ENCODE peak calls at places on chromosomes 3 and 15, in seven cellular contexts. W, V, I, G, N, F and T are unnamed samples.

GRCh38 chr3:23805228-23805880 is 401 bp upstream of the UBE2E1 start:
- DNase-seq in W (no peak), V (no peak), I (no peak), G (no peak), N (no peak), F (peak), T (no peak)

GRCh38 chr15:95669146-95669922 is 661.2 kb upstream of the NR2F2 start:
- DNase-seq in W (no peak), V (no peak), I (peak), G (no peak), N (no peak), F (no peak), T (peak)

GRCh38 chr15:26771917-26772587 is 814 bp downstream of the GABRB3 start:
- DNase-seq in W (no peak), V (no peak), I (no peak), G (no peak), N (peak), F (no peak), T (no peak)

GRCh38 chr3:30035935-30036567 is 570.4 kb upstream of the TGFBR2 start:
- DNase-seq in W (no peak), V (no peak), I (no peak), G (no peak), N (no peak), F (no peak), T (no peak)

GRCh38 chr15:52247481-52247880 is 48.1 kb downstream of the MYO5C start:
- DNase-seq in W (no peak), V (no peak), I (no peak), G (no peak), N (no peak), F (no peak), T (no peak)

GRCh38 chr3:45227131-45227819 is 1.2 kb upstream of the TMEM158 start:
- DNase-seq in W (peak), V (no peak), I (no peak), G (no peak), N (no peak), F (no peak), T (no peak)

GRCh38 chr3:48130321-48130881 is 57.8 kb downstream of the CDC25A start:
- DNase-seq in W (no peak), V (no peak), I (no peak), G (no peak), N (no peak), F (no peak), T (no peak)

GRCh38 chr3:134333522-134334181 is 40.6 kb downstream of the AMOTL2 start:
- DNase-seq in W (no peak), V (no peak), I (no peak), G (no peak), N (no peak), F (peak), T (peak)

GRCh38 chr3:66411436-66411835 is 89.4 kb downstream of the LRIG1 start:
- DNase-seq in W (peak), V (no peak), I (no peak), G (no peak), N (no peak), F (no peak), T (no peak)

GRCh38 chr3:193853511-193854219 is 260.7 kb downstream of the OPA1 start:
- DNase-seq in W (peak), V (no peak), I (no peak), G (no peak), N (no peak), F (no peak), T (peak)

GRCh38 chr15:40357723-40358491 is at the start of gene DISP2:
- DNase-seq in W (peak), V (no peak), I (no peak), G (peak), N (peak), F (peak), T (peak)

GRCh38 chr15:22966321-22967083 is 13.7 kb downstream of the CYFIP1 start:
- DNase-seq in W (no peak), V (no peak), I (no peak), G (no peak), N (no peak), F (no peak), T (no peak)

GRCh38 chr3:84738101-84738500 is 220.7 kb upstream of the CADM2 start:
- DNase-seq in W (no peak), V (no peak), I (no peak), G (no peak), N (no peak), F (no peak), T (no peak)

GRCh38 chr3:160678447-160678846 is 1.5 kb downstream of the ARL14 start:
- DNase-seq in W (no peak), V (no peak), I (no peak), G (no peak), N (no peak), F (peak), T (no peak)

GRCh38 chr3:49976942-49977341 is 37.0 kb downstream of the RBM6 start:
- DNase-seq in W (no peak), V (no peak), I (no peak), G (no peak), N (no peak), F (no peak), T (no peak)

GRCh38 chr3:66831931-66832330 is 166.2 kb upstream of the KBTBD8 start:
- DNase-seq in W (no peak), V (no peak), I (no peak), G (no peak), N (no peak), F (no peak), T (no peak)

GRCh38 chr3:179801831-179802230 is 149.0 kb downstream of the USP13 start:
- DNase-seq in W (no peak), V (no peak), I (no peak), G (no peak), N (no peak), F (no peak), T (no peak)

GRCh38 chr3:171809513-171810277 is 588 bp downstream of the PLD1 start:
- DNase-seq in W (peak), V (peak), I (no peak), G (no peak), N (peak), F (peak), T (peak)

GRCh38 chr3:59545369-59545768 is 495.5 kb upstream of the CFAP20DC start:
- DNase-seq in W (no peak), V (no peak), I (no peak), G (no peak), N (no peak), F (no peak), T (no peak)

GRCh38 chr3:30349507-30349906 is 256.9 kb upstream of the TGFBR2 start:
- DNase-seq in W (no peak), V (no peak), I (no peak), G (no peak), N (no peak), F (peak), T (no peak)

GRCh38 chr3:69012111-69012835 is 1.2 kb downstream of the EOGT start:
- DNase-seq in W (no peak), V (no peak), I (no peak), G (no peak), N (no peak), F (no peak), T (no peak)

GRCh38 chr3:50226888-50227389 is 9.1 kb upstream of the GNAI2 start:
- DNase-seq in W (peak), V (no peak), I (no peak), G (peak), N (no peak), F (no peak), T (peak)

GRCh38 chr3:176799675-176800074 is 397.6 kb downstream of the TBL1XR1 start:
- DNase-seq in W (no peak), V (no peak), I (no peak), G (no peak), N (no peak), F (no peak), T (peak)

GRCh38 chr3:12758025-12758830 is 831 bp downstream of the TMEM40 start:
- DNase-seq in W (no peak), V (no peak), I (no peak), G (no peak), N (no peak), F (no peak), T (no peak)

GRCh38 chr3:179029096-179029495 is 42.5 kb downstream of the ZMAT3 start:
- DNase-seq in W (no peak), V (no peak), I (no peak), G (no peak), N (no peak), F (no peak), T (no peak)

GRCh38 chr15:94412979-94413741 is 181.8 kb downstream of the MCTP2 start:
- DNase-seq in W (no peak), V (no peak), I (no peak), G (peak), N (no peak), F (peak), T (peak)

GRCh38 chr3:40387001-40387894 is at the start of gene ENTPD3:
- DNase-seq in W (peak), V (peak), I (no peak), G (no peak), N (peak), F (no peak), T (peak)

GRCh38 chr3:185959609-185960517 is 22.0 kb upstream of the TRA2B start:
- DNase-seq in W (peak), V (no peak), I (no peak), G (no peak), N (no peak), F (peak), T (no peak)

GRCh38 chr3:170499562-170500156 is 81.0 kb downstream of the CLDN11 start:
- DNase-seq in W (peak), V (no peak), I (no peak), G (peak), N (peak), F (peak), T (peak)

GRCh38 chr3:2947536-2947935 is 162.6 kb downstream of the IL5RA start:
- DNase-seq in W (no peak), V (no peak), I (no peak), G (no peak), N (peak), F (no peak), T (no peak)
- TF ChIP-seq JUND in W (no peak), V (no peak), I (no peak), G (no peak), N (no peak), F (no peak), T (no peak)

GRCh38 chr3:138687236-138687635 is 78.7 kb downstream of the FAIM start:
- DNase-seq in W (no peak), V (no peak), I (no peak), G (no peak), N (no peak), F (no peak), T (no peak)
- TF ChIP-seq JUND in W (no peak), V (no peak), I (no peak), G (no peak), N (no peak), F (no peak), T (no peak)

GRCh38 chr15:49696441-49696840 is 75.6 kb downstream of the DTWD1 start:
- DNase-seq in W (no peak), V (no peak), I (no peak), G (no peak), N (no peak), F (no peak), T (no peak)
- TF ChIP-seq JUND in W (no peak), V (no peak), I (no peak), G (no peak), N (no peak), F (no peak), T (no peak)

GRCh38 chr3:156483002-156483401 is 71.9 kb downstream of the SSR3 start:
- DNase-seq in W (no peak), V (no peak), I (no peak), G (no peak), N (no peak), F (no peak), T (no peak)

GRCh38 chr3:156488771-156489170 is 66.1 kb downstream of the SSR3 start:
- DNase-seq in W (peak), V (no peak), I (no peak), G (no peak), N (no peak), F (no peak), T (no peak)

GRCh38 chr3:156480949-156481348 is 74.0 kb downstream of the SSR3 start:
- DNase-seq in W (no peak), V (no peak), I (no peak), G (no peak), N (no peak), F (no peak), T (no peak)

GRCh38 chr3:156483426-156483825 is 71.5 kb downstream of the SSR3 start:
- DNase-seq in W (peak), V (no peak), I (peak), G (peak), N (no peak), F (no peak), T (no peak)

GRCh38 chr3:156483961-156484787 is 70.7 kb downstream of the SSR3 start:
- DNase-seq in W (peak), V (no peak), I (peak), G (peak), N (no peak), F (no peak), T (peak)
- TF ChIP-seq JUND in W (peak), V (no peak), I (peak), G (peak), N (peak), F (no peak), T (no peak)

DNA sequence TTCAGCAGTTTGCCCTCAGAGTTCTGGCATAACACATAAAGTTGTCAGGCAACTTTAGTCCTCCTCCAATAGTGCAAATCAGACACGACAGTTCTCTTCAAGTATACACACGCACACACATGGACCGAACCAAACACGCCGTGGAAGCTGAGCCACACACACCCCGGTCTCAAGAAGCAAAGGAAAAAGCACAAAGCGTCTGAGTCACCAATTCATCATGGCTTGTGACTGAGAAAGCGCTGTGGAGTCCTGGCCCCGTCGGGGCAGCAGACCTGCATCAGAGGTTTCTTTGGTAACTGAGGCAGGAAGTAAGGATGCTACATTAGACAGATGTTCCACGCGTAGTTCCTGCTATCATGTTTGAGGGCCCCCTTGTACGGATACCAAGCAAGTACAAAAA is 85.7 kb downstream of the VGLL4 start:
- DNase-seq in W (no peak), V (no peak), I (no peak), G (no peak), N (no peak), F (no peak), T (no peak)
- TF ChIP-seq JUND in W (no peak), V (no peak), I (no peak), G (no peak), N (peak), F (no peak), T (no peak)

DNA sequence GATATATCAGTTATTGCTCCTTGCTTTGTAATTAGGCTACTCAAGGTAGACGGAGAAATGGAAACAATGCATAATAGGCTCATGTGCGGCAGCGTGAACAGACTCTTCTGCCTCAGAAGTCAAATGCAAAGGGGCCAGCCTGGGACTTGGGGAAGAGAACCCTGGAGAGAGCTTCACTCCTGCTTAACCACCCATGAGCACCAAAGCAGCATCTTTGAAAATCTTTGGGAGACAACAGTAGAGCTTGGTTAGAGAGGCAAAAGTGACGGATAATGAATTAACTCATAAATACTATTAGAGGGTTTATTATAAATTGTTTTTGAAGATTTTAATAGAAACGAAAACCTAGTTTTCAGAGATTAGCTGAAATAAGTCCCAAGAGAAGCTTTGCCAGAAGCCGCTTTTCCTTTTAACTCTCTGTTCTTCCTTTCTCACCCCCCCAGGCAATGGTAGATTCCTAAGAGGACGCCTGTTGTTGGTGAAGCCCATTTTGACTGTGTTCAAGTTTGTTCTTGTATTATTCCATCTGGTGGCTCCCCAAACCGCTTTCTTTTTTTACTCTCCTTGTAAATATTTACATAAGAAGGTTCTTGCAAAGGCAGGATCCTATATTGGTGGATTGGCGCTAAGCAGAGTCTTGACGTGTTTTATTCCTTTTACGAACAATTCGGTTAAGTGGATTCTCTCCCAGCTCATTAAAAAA is 196.0 kb upstream of the TPRG1 start:
- DNase-seq in W (no peak), V (no peak), I (no peak), G (no peak), N (no peak), F (no peak), T (peak)
- TF ChIP-seq JUND in W (no peak), V (peak), I (no peak), G (no peak), N (no peak), F (no peak), T (no peak)

GRCh38 chr3:146550743-146551510 is 6.5 kb upstream of the PLSCR1 start:
- DNase-seq in W (no peak), V (no peak), I (no peak), G (peak), N (no peak), F (no peak), T (no peak)
- TF ChIP-seq JUND in W (peak), V (no peak), I (peak), G (peak), N (peak), F (no peak), T (no peak)

GRCh38 chr15:80179025-80179759 is 26.4 kb downstream of the FAH start:
- DNase-seq in W (no peak), V (no peak), I (no peak), G (no peak), N (no peak), F (no peak), T (peak)
- TF ChIP-seq JUND in W (no peak), V (no peak), I (no peak), G (no peak), N (peak), F (no peak), T (no peak)

GRCh38 chr15:88617031-88617722 is 4.0 kb upstream of the AEN start:
- DNase-seq in W (no peak), V (no peak), I (no peak), G (no peak), N (no peak), F (no peak), T (no peak)
- TF ChIP-seq JUND in W (no peak), V (no peak), I (no peak), G (no peak), N (no peak), F (no peak), T (no peak)